ENCODE peak calls at places on chromosomes 6 and 20, in ten cellular contexts. C, P, Z, Y, F, S, G, W, J and H are unnamed samples.

GRCh38 chr6:1670711-1671462 is 61.2 kb downstream of the FOXC1 start:
- DNase-seq in C (no peak), P (no peak), Z (no peak), Y (no peak), F (peak), S (peak), G (no peak), W (no peak), J (no peak), H (no peak)

GRCh38 chr6:84432616-84433015 is 205.2 kb upstream of the CEP162 start:
- DNase-seq in C (peak), P (no peak), Z (no peak), Y (no peak), F (no peak), S (no peak), G (no peak), W (peak), J (no peak), H (no peak)

GRCh38 chr6:132530293-132530974 is 7.6 kb upstream of the TAAR9 start:
- DNase-seq in C (peak), P (peak), Z (peak), Y (no peak), F (peak), S (peak), G (peak), W (peak), J (peak), H (no peak)

GRCh38 chr6:18501313-18502013 is 114.3 kb downstream of the RNF144B start:
- DNase-seq in C (peak), P (peak), Z (no peak), Y (no peak), F (no peak), S (peak), G (no peak), W (peak), J (no peak), H (no peak)

GRCh38 chr6:87870606-87871005 is 168.6 kb upstream of the AKIRIN2 start:
- DNase-seq in C (no peak), P (no peak), Z (no peak), Y (no peak), F (no peak), S (no peak), G (no peak), W (no peak), J (no peak), H (no peak)

GRCh38 chr20:58500256-58500655 is 14.9 kb downstream of the APCDD1L start:
- DNase-seq in C (no peak), P (no peak), Z (no peak), Y (no peak), F (no peak), S (no peak), G (no peak), W (no peak), J (no peak), H (no peak)

GRCh38 chr6:7433211-7433610 is 43.6 kb downstream of the RIOK1 start:
- DNase-seq in C (no peak), P (no peak), Z (no peak), Y (no peak), F (no peak), S (no peak), G (no peak), W (no peak), J (no peak), H (no peak)

GRCh38 chr6:32764050-32764449 is 718 bp upstream of the HLA-DQB2 start:
- DNase-seq in C (no peak), P (no peak), Z (no peak), Y (no peak), F (no peak), S (no peak), G (no peak), W (no peak), J (no peak), H (no peak)

GRCh38 chr20:11582073-11582472 is 335.6 kb upstream of the BTBD3 start:
- DNase-seq in C (peak), P (no peak), Z (no peak), Y (no peak), F (no peak), S (no peak), G (no peak), W (no peak), J (no peak), H (no peak)

GRCh38 chr6:30818426-30818841 is 65.9 kb upstream of the DDR1 start:
- DNase-seq in C (peak), P (no peak), Z (no peak), Y (no peak), F (no peak), S (peak), G (no peak), W (peak), J (no peak), H (no peak)

GRCh38 chr6:65692109-65692508 is 14.9 kb downstream of the EYS start:
- DNase-seq in C (no peak), P (no peak), Z (no peak), Y (no peak), F (no peak), S (no peak), G (no peak), W (no peak), J (no peak), H (no peak)

GRCh38 chr6:56682580-56682979 is 39.9 kb upstream of the DST start:
- DNase-seq in C (no peak), P (no peak), Z (no peak), Y (no peak), F (no peak), S (no peak), G (no peak), W (no peak), J (no peak), H (no peak)

GRCh38 chr6:130381459-130382380 is 15.9 kb downstream of the TMEM200A start:
- DNase-seq in C (no peak), P (peak), Z (peak), Y (no peak), F (no peak), S (no peak), G (no peak), W (no peak), J (no peak), H (no peak)

GRCh38 chr6:26336355-26337198 is 28.4 kb upstream of the BTN3A2 start:
- DNase-seq in C (peak), P (no peak), Z (no peak), Y (no peak), F (no peak), S (peak), G (no peak), W (peak), J (no peak), H (peak)

GRCh38 chr6:25297823-25298507 is 18.8 kb downstream of the CARMIL1 start:
- DNase-seq in C (no peak), P (no peak), Z (no peak), Y (no peak), F (no peak), S (no peak), G (no peak), W (peak), J (no peak), H (no peak)

GRCh38 chr6:33198853-33199436 is 1.5 kb downstream of the RXRB start:
- DNase-seq in C (no peak), P (no peak), Z (no peak), Y (no peak), F (no peak), S (no peak), G (no peak), W (no peak), J (no peak), H (no peak)

GRCh38 chr20:40397483-40397882 is 291.6 kb downstream of the MAFB start:
- DNase-seq in C (no peak), P (no peak), Z (no peak), Y (no peak), F (no peak), S (no peak), G (no peak), W (no peak), J (no peak), H (no peak)

GRCh38 chr20:3614509-3614908 is 48.7 kb downstream of the GFRA4 start:
- DNase-seq in C (no peak), P (no peak), Z (no peak), Y (no peak), F (no peak), S (no peak), G (no peak), W (peak), J (no peak), H (no peak)

GRCh38 chr6:163744256-163744925 is 329.9 kb downstream of the QKI start:
- DNase-seq in C (no peak), P (no peak), Z (no peak), Y (no peak), F (no peak), S (no peak), G (no peak), W (no peak), J (no peak), H (no peak)

GRCh38 chr6:149887343-149887742 is 10.6 kb downstream of the RAET1E start:
- DNase-seq in C (peak), P (no peak), Z (no peak), Y (no peak), F (no peak), S (peak), G (no peak), W (peak), J (no peak), H (no peak)

GRCh38 chr20:53608456-53609413 is 15.1 kb upstream of the ZNF217 start:
- DNase-seq in C (no peak), P (no peak), Z (peak), Y (peak), F (no peak), S (no peak), G (no peak), W (no peak), J (no peak), H (no peak)

GRCh38 chr20:61818746-61819483 is 246.8 kb downstream of the TAF4 start:
- DNase-seq in C (no peak), P (no peak), Z (no peak), Y (no peak), F (no peak), S (no peak), G (no peak), W (no peak), J (no peak), H (no peak)

GRCh38 chr20:47596003-47596571 is 94.4 kb downstream of the NCOA3 start:
- DNase-seq in C (no peak), P (no peak), Z (no peak), Y (no peak), F (no peak), S (no peak), G (no peak), W (no peak), J (no peak), H (no peak)

GRCh38 chr6:17705428-17705777 is 1.3 kb downstream of the NUP153 start:
- DNase-seq in C (peak), P (no peak), Z (no peak), Y (no peak), F (peak), S (peak), G (no peak), W (peak), J (no peak), H (no peak)

GRCh38 chr6:31769684-31770371 is 7.3 kb downstream of the VWA7 start:
- DNase-seq in C (peak), P (peak), Z (peak), Y (peak), F (peak), S (peak), G (peak), W (peak), J (no peak), H (peak)